ENCODE peak calls at places on chromosomes 16 and 17, in four cellular contexts. T is GM19239, E is testis, I is T-cell. K is an unnamed sample.

GRCh38 chr17:17320188-17320910 is 17.2 kb downstream of the NT5M start:
- DNase-seq in T (no peak), E (peak; percentile 8), I (no peak), K (no peak)

GRCh38 chr16:88747588-88748301 is 37.3 kb downstream of the PIEZO1 start:
- DNase-seq in T (peak; percentile 65), E (no peak), I (no peak), K (peak; percentile 73)

GRCh38 chr17:43771463-43771862 is 7.3 kb downstream of the DUSP3 start:
- DNase-seq in T (no peak), E (no peak), I (no peak), K (no peak)

GRCh38 chr16:28879261-28879840 is 1.1 kb downstream of the ATP2A1 start:
- DNase-seq in T (no peak), E (no peak), I (no peak), K (no peak)

GRCh38 chr17:80999224-81000088 is 7.8 kb downstream of the CHMP6 start:
- DNase-seq in T (no peak), E (no peak), I (no peak), K (no peak)

GRCh38 chr16:56747486-56748045 is 17.6 kb downstream of the NUP93 start:
- DNase-seq in T (no peak), E (no peak), I (no peak), K (no peak)

GRCh38 chr17:77424585-77425344 is 284.0 kb downstream of the SEC14L1 start:
- DNase-seq in T (no peak), E (peak; percentile 96), I (no peak), K (no peak)

GRCh38 chr16:15701975-15702970 is 52.2 kb downstream of the NDE1 start:
- DNase-seq in T (no peak), E (no peak), I (no peak), K (no peak)

GRCh38 chr17:81167638-81168037 is 1.6 kb upstream of the AATK start:
- DNase-seq in T (no peak), E (no peak), I (no peak), K (no peak)

GRCh38 chr17:77320501-77321256 is 179.9 kb downstream of the SEC14L1 start:
- DNase-seq in T (no peak), E (no peak), I (no peak), K (peak; percentile 14)

GRCh38 chr17:743139-743538 is 8.9 kb downstream of the GEMIN4 start:
- DNase-seq in T (no peak), E (no peak), I (no peak), K (no peak)

GRCh38 chr16:11560701-11561439 is 25.8 kb downstream of the LITAF start:
- DNase-seq in T (no peak), E (no peak), I (peak; percentile 79), K (no peak)

GRCh38 chr16:66946974-66947301 is 11.6 kb downstream of the CES2 start:
- DNase-seq in T (no peak), E (no peak), I (no peak), K (no peak)

GRCh38 chr17:76014925-76015261 is 12.2 kb downstream of the EVPL start:
- DNase-seq in T (no peak), E (peak; percentile 43), I (no peak), K (no peak)

GRCh38 chr17:17060930-17061329 is 18.7 kb downstream of the MPRIP start:
- DNase-seq in T (no peak), E (no peak), I (no peak), K (no peak)

GRCh38 chr17:73589096-73589980 is 54.9 kb downstream of the SDK2 start:
- DNase-seq in T (no peak), E (no peak), I (no peak), K (no peak)

K was measured in GDM1.